ENCODE peak calls at places on chromosomes 4 and X, in eight cellular contexts. O is DMS153; J is ACHN; R is NCI-H1930; P is hepatocyte; Y is stimulated activated CD4-positive, alpha-beta T cell treated with anti-CD3 and anti-CD28 coated beads, TNF-alpha, amount 100 ng/mL, for 48 hours; F is ascending aorta; Z is activated T-helper 9 cell treated with anti-CD3 and anti-CD28 coated beads, Interleukin-2, amount 50 U/mL, for 16 hours. K is an unnamed sample.

GRCh38 chr4:53840643-53841042 is 223.8 kb downstream of the CHIC2 start:
- DNase-seq in O (no peak), J (no peak), R (no peak), P (peak; percentile 31), Y (no peak), F (no peak), Z (no peak), K (no peak)

GRCh38 chr4:94357624-94358023 is 15.0 kb upstream of the HPGDS start:
- DNase-seq in O (no peak), J (no peak), R (no peak), P (no peak), Y (no peak), F (no peak), Z (no peak), K (no peak)

GRCh38 chr4:146959692-146960091 is 14.0 kb upstream of the TTC29 start:
- DNase-seq in O (no peak), J (no peak), R (no peak), P (no peak), Y (no peak), F (no peak), Z (no peak), K (no peak)

GRCh38 chr4:41012308-41012707 is 202.0 kb downstream of the APBB2 start:
- DNase-seq in O (no peak), J (no peak), R (no peak), P (no peak), Y (no peak), F (no peak), Z (no peak), K (no peak)

GRCh38 chr4:184400375-184400870 is 73.9 kb downstream of the IRF2 start:
- DNase-seq in O (no peak), J (no peak), R (no peak), P (no peak), Y (no peak), F (peak; percentile 84), Z (no peak), K (no peak)

GRCh38 chr4:172686021-172686420 is 482.6 kb upstream of the GALNT7 start:
- DNase-seq in O (no peak), J (no peak), R (no peak), P (no peak), Y (no peak), F (no peak), Z (no peak), K (no peak)

GRCh38 chr4:73856518-73856917 is 3.4 kb downstream of the PF4V1 start:
- DNase-seq in O (no peak), J (no peak), R (no peak), P (no peak), Y (no peak), F (no peak), Z (no peak), K (no peak)

GRCh38 chrX:49041683-49042529 is 1.3 kb downstream of the TFE3 start:
- DNase-seq in O (peak; percentile 0), J (peak; percentile 65), R (no peak), P (peak; percentile 49), Y (no peak), F (no peak), Z (no peak), K (no peak)

GRCh38 chr4:71941001-71941400 is 90.8 kb upstream of the NPFFR2 start:
- DNase-seq in O (no peak), J (peak; percentile 45), R (no peak), P (peak; percentile 52), Y (no peak), F (no peak), Z (no peak), K (peak; percentile 58)

GRCh38 chr4:157590679-157591078 is 370.2 kb downstream of the GRIA2 start:
- DNase-seq in O (no peak), J (no peak), R (no peak), P (no peak), Y (no peak), F (no peak), Z (no peak), K (no peak)

GRCh38 chr4:26748805-26749204 is 111.8 kb upstream of the STIM2 start:
- DNase-seq in O (no peak), J (no peak), R (no peak), P (no peak), Y (no peak), F (no peak), Z (no peak), K (no peak)

GRCh38 chr4:90570615-90571014 is 443.4 kb downstream of the CCSER1 start:
- DNase-seq in O (no peak), J (no peak), R (no peak), P (no peak), Y (no peak), F (no peak), Z (no peak), K (no peak)

GRCh38 chr4:73438582-73439215 is 2.7 kb downstream of the AFP start:
- DNase-seq in O (no peak), J (no peak), R (no peak), P (no peak), Y (no peak), F (no peak), Z (no peak), K (no peak)

GRCh38 chr4:147586637-147587036 is 30.6 kb upstream of the TMEM184C start:
- DNase-seq in O (no peak), J (no peak), R (no peak), P (no peak), Y (no peak), F (no peak), Z (no peak), K (no peak)

GRCh38 chr4:64230709-64231310 is 178.4 kb downstream of the TECRL start:
- DNase-seq in O (no peak), J (peak; percentile 21), R (no peak), P (no peak), Y (no peak), F (no peak), Z (no peak), K (peak; percentile 4)

GRCh38 chrX:110795645-110796510 is at the start of gene CHRDL1:
- DNase-seq in O (no peak), J (peak; percentile 59), R (no peak), P (peak; percentile 31), Y (no peak), F (no peak), Z (no peak), K (peak; percentile 1)

GRCh38 chrX:48513670-48514069 is 4.9 kb downstream of the PORCN start:
- DNase-seq in O (no peak), J (no peak), R (no peak), P (no peak), Y (no peak), F (no peak), Z (no peak), K (no peak)

GRCh38 chr4:47531241-47531953 is 46.3 kb downstream of the ATP10D start:
- DNase-seq in O (no peak), J (peak; percentile 50), R (no peak), P (peak; percentile 8), Y (no peak), F (no peak), Z (peak; percentile 6), K (no peak)

GRCh38 chr4:147157860-147158701 is 212.4 kb upstream of the TTC29 start:
- DNase-seq in O (no peak), J (peak; percentile 3), R (no peak), P (peak; percentile 59), Y (no peak), F (no peak), Z (no peak), K (no peak)

GRCh38 chr4:139770361-139770760 is 104.7 kb downstream of the MGST2 start:
- DNase-seq in O (no peak), J (no peak), R (no peak), P (no peak), Y (no peak), F (no peak), Z (no peak), K (no peak)

GRCh38 chr4:141107927-141108326 is 25.3 kb downstream of the RNF150 start:
- DNase-seq in O (no peak), J (no peak), R (no peak), P (no peak), Y (no peak), F (no peak), Z (no peak), K (no peak)

GRCh38 chr4:85028910-85029309 is 62.4 kb upstream of the WDFY3 start:
- DNase-seq in O (no peak), J (no peak), R (peak; percentile 13), P (peak; percentile 12), Y (no peak), F (no peak), Z (no peak), K (peak; percentile 2)

GRCh38 chrX:20409991-20410390 is 143.3 kb upstream of the RPS6KA3 start:
- DNase-seq in O (peak; percentile 50), J (no peak), R (no peak), P (no peak), Y (no peak), F (no peak), Z (no peak), K (no peak)

GRCh38 chr4:23966720-23967119 is 76.9 kb upstream of the PPARGC1A start:
- DNase-seq in O (no peak), J (peak; percentile 39), R (no peak), P (no peak), Y (no peak), F (no peak), Z (no peak), K (peak; percentile 69)

GRCh38 chr4:88008133-88008621 is 742 bp downstream of the PKD2 start:
- DNase-seq in O (no peak), J (peak; percentile 53), R (no peak), P (peak; percentile 67), Y (peak; percentile 8), F (peak; percentile 71), Z (peak; percentile 12), K (peak; percentile 33)

GRCh38 chr4:82491251-82491960 is 61.0 kb downstream of the ENOPH1 start:
- DNase-seq in O (peak; percentile 80), J (no peak), R (no peak), P (no peak), Y (no peak), F (no peak), Z (no peak), K (no peak)

GRCh38 chr4:72286185-72286584 is 254.4 kb downstream of the NPFFR2 start:
- DNase-seq in O (peak; percentile 24), J (peak; percentile 33), R (no peak), P (peak; percentile 23), Y (no peak), F (no peak), Z (no peak), K (peak; percentile 32)

GRCh38 chr4:150098214-150098613 is 20.0 kb downstream of the DCLK2 start:
- DNase-seq in O (no peak), J (no peak), R (no peak), P (no peak), Y (no peak), F (no peak), Z (no peak), K (no peak)

GRCh38 chrX:49761481-49761880 is 65.7 kb upstream of the PAGE1 start:
- DNase-seq in O (no peak), J (peak; percentile 8), R (no peak), P (peak; percentile 31), Y (no peak), F (no peak), Z (no peak), K (peak; percentile 54)

GRCh38 chr4:122672091-122672490 is 51.2 kb upstream of the IL21 start:
- DNase-seq in O (peak; percentile 22), J (no peak), R (no peak), P (no peak), Y (no peak), F (no peak), Z (no peak), K (no peak)

GRCh38 chr4:1767770-1768366 is 25.2 kb upstream of the FGFR3 start:
- DNase-seq in O (no peak), J (peak; percentile 47), R (no peak), P (peak; percentile 87), Y (peak; percentile 41), F (no peak), Z (no peak), K (peak; percentile 44)

K was measured in SK-MEL-5.